ENCODE peak calls at places on chromosome 21, in ten cellular contexts. K is ovary; Y is PC-3; J is fibroblast of mammary gland; Z is fibroblast of the aortic adventitia; R is Panc1; D is foreskin fibroblast; O is IMR-90; C is CD4-positive, alpha-beta T cell; H is HFF-Myc. E is an unnamed sample.

GRCh38 chr21:29649370-29649963 is 290.3 kb downstream of the GRIK1 start:
- DNase-seq in O (no peak), R (no peak), Z (no peak), C (no peak), H (no peak), K (no peak), D (no peak), Y (no peak), J (no peak), E (no peak)

GRCh38 chr21:46295996-46296752 is 10.0 kb downstream of the YBEY start:
- DNase-seq in H (peak), R (no peak), C (peak), K (peak), D (peak), Y (no peak), J (peak), O (peak), Z (peak), E (no peak)

GRCh38 chr21:35178812-35179211 is 129.7 kb upstream of the RUNX1 start:
- DNase-seq in K (no peak), D (peak), O (peak), C (no peak), R (peak), H (no peak), Z (peak), J (peak), Y (peak), E (no peak)

GRCh38 chr21:25862596-25862995 is 127.8 kb downstream of the GABPA start:
- DNase-seq in R (no peak), J (peak), H (no peak), Y (peak), O (peak), D (no peak), K (no peak), C (no peak), Z (peak), E (no peak)

GRCh38 chr21:17612023-17612564 is 607 bp downstream of the BTG3 start:
- DNase-seq in O (peak), H (no peak), Y (no peak), K (peak), Z (peak), D (no peak), C (peak), R (no peak), J (peak), E (no peak)

GRCh38 chr21:21688877-21689276 is 690.7 kb downstream of the NCAM2 start:
- DNase-seq in C (no peak), O (peak), J (peak), Y (peak), R (no peak), D (peak), H (no peak), K (no peak), Z (peak), E (no peak)

GRCh38 chr21:35323947-35324346 is 274.8 kb upstream of the RUNX1 start:
- DNase-seq in Z (peak), D (peak), C (no peak), R (no peak), O (no peak), K (peak), Y (no peak), J (peak), H (no peak), E (no peak)

GRCh38 chr21:28261291-28261690 is 731.4 kb downstream of the LTN1 start:
- DNase-seq in Y (peak), Z (peak), K (no peak), O (no peak), R (no peak), H (no peak), C (no peak), J (peak), D (no peak), E (no peak)

GRCh38 chr21:40386301-40386911 is 460.6 kb downstream of the DSCAM start:
- DNase-seq in O (no peak), Z (no peak), D (no peak), K (no peak), R (no peak), Y (peak), J (no peak), H (no peak), C (peak), E (peak)

GRCh38 chr21:42158846-42159245 is 60.1 kb upstream of the ABCG1 start:
- DNase-seq in Y (no peak), Z (no peak), O (no peak), C (peak), H (no peak), D (no peak), R (no peak), K (peak), J (no peak), E (peak)

GRCh38 chr21:34558166-34558565 is 46.2 kb upstream of the KCNE1 start:
- DNase-seq in C (no peak), J (no peak), H (no peak), Z (no peak), K (no peak), O (no peak), D (no peak), Y (no peak), R (no peak), E (no peak)

GRCh38 chr21:28253378-28253777 is 739.3 kb downstream of the LTN1 start:
- DNase-seq in D (peak), H (no peak), C (no peak), J (peak), K (no peak), O (peak), R (no peak), Z (peak), Y (peak), E (no peak)

GRCh38 chr21:35720065-35720810 is 340.1 kb downstream of the SETD4 start:
- DNase-seq in K (no peak), C (no peak), Z (no peak), O (no peak), J (no peak), D (no peak), H (no peak), Y (no peak), R (no peak), E (no peak)

GRCh38 chr21:40563845-40564717 is 282.9 kb downstream of the DSCAM start:
- DNase-seq in D (no peak), H (no peak), C (no peak), O (no peak), Z (no peak), R (no peak), J (no peak), Y (no peak), K (no peak), E (no peak)

GRCh38 chr21:42218836-42219605 is at the start of gene ABCG1:
- DNase-seq in O (peak), D (no peak), J (no peak), Y (peak), Z (no peak), R (no peak), H (no peak), K (no peak), C (peak), E (no peak)

GRCh38 chr21:41895643-41896493 is 16.7 kb upstream of the PRDM15 start:
- DNase-seq in K (no peak), R (no peak), Z (no peak), C (peak), H (no peak), J (no peak), Y (no peak), O (peak), D (no peak), E (no peak)

DNA sequence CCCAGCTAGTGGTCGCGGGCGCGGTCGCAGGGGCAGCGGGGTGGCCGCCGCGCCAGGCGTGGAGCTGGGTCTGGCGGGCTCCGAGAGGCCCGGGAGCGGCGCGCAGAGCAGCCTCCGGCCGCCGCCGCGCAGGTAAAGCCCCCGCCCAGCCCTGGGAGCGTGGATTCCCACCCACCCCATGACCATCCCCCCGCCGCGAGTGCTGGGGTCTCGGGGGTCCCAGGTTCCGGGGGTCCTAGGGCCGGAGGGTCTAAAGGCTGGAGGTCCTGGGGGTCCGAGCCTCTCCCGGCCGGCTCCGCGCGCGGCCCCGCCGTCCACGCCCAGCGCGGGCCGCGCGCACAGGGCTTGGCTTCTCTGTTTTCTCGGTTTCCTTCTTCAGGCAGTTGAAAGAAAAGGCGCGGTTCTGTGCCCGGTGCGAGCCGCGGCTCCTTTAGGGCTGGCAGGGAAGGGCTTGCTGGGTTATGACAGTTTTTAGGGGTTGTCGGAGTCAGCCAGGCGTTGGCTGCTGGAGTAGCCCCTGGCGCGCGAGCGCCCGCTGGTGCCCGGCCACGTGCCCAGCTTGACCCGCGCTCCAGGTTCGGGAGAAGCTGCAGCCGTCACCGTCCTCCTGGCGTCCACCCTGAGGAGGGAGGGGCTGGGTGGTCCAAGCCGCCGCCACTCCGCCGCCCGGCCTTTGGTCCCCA is 355 bp downstream of the LRRC3 start:
- DNase-seq in J (peak), Z (peak), O (no peak), D (peak), C (peak), R (no peak), H (no peak), K (no peak), Y (peak), E (peak)
- TF ChIP-seq CTCF in J (no peak), Z (no peak), O (no peak), D (no peak), C (no peak), R (peak), H (no peak), K (no peak), Y (peak), E (peak)

DNA sequence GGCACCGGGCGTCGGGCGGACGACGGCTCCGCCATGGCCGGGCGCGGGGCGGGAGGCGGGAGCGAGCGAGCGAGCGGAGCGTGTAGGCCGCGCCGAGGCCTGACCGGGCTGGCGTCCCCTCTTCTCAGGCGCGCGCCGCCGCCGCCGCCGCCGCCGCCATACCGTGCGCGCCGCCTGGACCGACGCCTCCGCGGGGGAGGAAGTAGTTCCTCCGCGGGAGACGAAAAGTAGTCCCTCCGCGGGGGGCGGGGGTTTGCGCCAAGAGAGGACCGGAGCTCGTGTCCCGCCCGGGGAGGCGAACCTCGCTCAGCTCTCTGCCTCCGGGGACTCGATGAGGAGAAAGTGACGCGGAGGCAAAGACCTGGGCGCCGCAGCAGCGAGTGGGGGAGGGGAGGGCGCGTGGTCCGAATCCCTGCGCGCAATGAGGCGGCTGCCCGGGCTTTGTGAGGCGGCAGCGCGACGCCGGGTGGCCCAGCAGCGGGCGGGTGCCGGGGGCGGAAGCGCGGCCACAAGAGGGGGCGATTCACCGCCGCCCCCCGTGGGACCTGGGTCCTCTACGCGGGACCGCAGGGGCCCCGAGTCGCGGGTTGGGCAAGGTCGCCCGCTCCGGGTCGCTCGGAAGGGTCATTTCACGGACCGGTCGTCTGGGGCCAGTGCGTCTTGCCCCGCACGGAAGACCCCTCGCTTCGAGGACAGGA is at the start of gene BRWD1:
- DNase-seq in Y (peak), O (peak), J (peak), R (peak), C (peak), Z (peak), H (no peak), D (peak), K (peak), E (peak)
- TF ChIP-seq CTCF in Y (no peak), O (peak), J (no peak), R (no peak), C (peak), Z (no peak), H (peak), D (peak), K (no peak), E (peak)

GRCh38 chr21:37642493-37642892 is 273.8 kb downstream of the KCNJ6 start:
- DNase-seq in O (no peak), J (no peak), D (no peak), R (no peak), H (no peak), C (no peak), Z (no peak), K (no peak), Y (peak), E (no peak)
- TF ChIP-seq CTCF in O (no peak), J (no peak), D (no peak), R (peak), H (peak), C (peak), Z (no peak), K (no peak), Y (peak), E (peak)

GRCh38 chr21:32693581-32693980 is 34.2 kb downstream of the SYNJ1 start:
- DNase-seq in H (no peak), J (no peak), K (no peak), O (no peak), D (no peak), R (no peak), Z (no peak), Y (no peak), C (no peak), E (no peak)

GRCh38 chr21:32682696-32683474 is 44.9 kb downstream of the SYNJ1 start:
- DNase-seq in D (no peak), C (no peak), R (no peak), Z (no peak), K (no peak), Y (no peak), O (no peak), H (no peak), J (no peak), E (no peak)

GRCh38 chr21:32690085-32690484 is 37.7 kb downstream of the SYNJ1 start:
- DNase-seq in J (no peak), Z (no peak), K (no peak), O (peak), H (no peak), R (no peak), D (no peak), Y (no peak), C (no peak), E (no peak)

GRCh38 chr21:32687946-32688345 is 39.9 kb downstream of the SYNJ1 start:
- DNase-seq in D (no peak), H (no peak), J (peak), K (no peak), O (no peak), Y (no peak), Z (no peak), C (no peak), R (no peak), E (no peak)
- TF ChIP-seq CTCF in D (no peak), H (no peak), J (no peak), K (no peak), O (no peak), Y (no peak), Z (no peak), C (no peak), R (peak), E (no peak)

GRCh38 chr21:43762303-43763128 is 13.6 kb downstream of the CSTB start:
- DNase-seq in R (no peak), O (no peak), Y (peak), Z (no peak), K (no peak), H (no peak), J (no peak), C (no peak), D (no peak), E (no peak)
- TF ChIP-seq CTCF in R (no peak), O (no peak), Y (no peak), Z (no peak), K (no peak), H (no peak), J (no peak), C (no peak), D (no peak), E (no peak)